ENCODE peak calls at places on chromosomes 11 and 22, in six cellular contexts. P is AG09319, E is MM.1S, R is Calu3, Y is sigmoid colon, H is cardiac muscle cell. Q is an unnamed sample.

GRCh38 chr22:22099833-22100812 is 117.5 kb upstream of the TOP3B start:
- DNase-seq in Y (no peak), H (no peak), R (no peak), E (peak; percentile 31), P (no peak), Q (no peak)

GRCh38 chr11:119722281-119722794 is 6.7 kb downstream of the NECTIN1 start:
- DNase-seq in Y (no peak), R (no peak), H (no peak), E (peak; percentile 78), P (no peak), Q (peak; percentile 62)

GRCh38 chr22:29268511-29269229 is 602 bp downstream of the EWSR1 start:
- DNase-seq in R (peak; percentile 36), H (peak; percentile 55), Y (peak; percentile 87), P (no peak), E (peak; percentile 54), Q (peak; percentile 59)

GRCh38 chr11:77124488-77124887 is 3.6 kb upstream of the MYO7A start:
- DNase-seq in P (no peak), H (no peak), Y (no peak), R (no peak), E (no peak), Q (no peak)

GRCh38 chr11:122209619-122210377 is 93.8 kb upstream of the BLID start:
- DNase-seq in R (no peak), P (peak; percentile 65), E (no peak), Y (peak; percentile 86), H (no peak), Q (no peak)

GRCh38 chr11:33622231-33622630 is 78.4 kb downstream of the C11orf91 start:
- DNase-seq in E (peak; percentile 39), H (no peak), R (no peak), P (no peak), Y (no peak), Q (no peak)

GRCh38 chr11:114059278-114059983 is at the start of gene ZBTB16:
- DNase-seq in E (no peak), R (no peak), P (no peak), H (peak; percentile 87), Y (peak; percentile 98), Q (peak; percentile 38)

GRCh38 chr11:69936750-69937149 is 117.5 kb upstream of the FGF3 start:
- DNase-seq in E (no peak), R (no peak), Y (no peak), P (no peak), H (no peak), Q (no peak)

GRCh38 chr11:68020575-68020974 is 9.9 kb upstream of the NDUFS8 start:
- DNase-seq in H (peak; percentile 42), Y (no peak), R (peak; percentile 50), P (no peak), E (no peak), Q (no peak)

GRCh38 chr22:50276143-50276542 is 6.0 kb upstream of the MAPK11 start:
- DNase-seq in P (no peak), E (peak; percentile 95), H (peak; percentile 29), Y (peak; percentile 87), R (peak; percentile 52), Q (peak; percentile 78)

GRCh38 chr11:29125621-29126020 is 891.2 kb downstream of the KCNA4 start:
- DNase-seq in E (no peak), Y (no peak), R (no peak), P (no peak), H (no peak), Q (no peak)

GRCh38 chr11:29119691-29120328 is 897.0 kb downstream of the KCNA4 start:
- DNase-seq in R (peak; percentile 3), H (no peak), P (peak; percentile 29), E (no peak), Y (no peak), Q (no peak)

GRCh38 chr11:29119116-29119515 is 897.7 kb downstream of the KCNA4 start:
- DNase-seq in H (no peak), R (no peak), E (no peak), Y (no peak), P (no peak), Q (no peak)

GRCh38 chr11:29124436-29124835 is 892.4 kb downstream of the KCNA4 start:
- DNase-seq in H (no peak), P (no peak), E (no peak), Y (no peak), R (no peak), Q (no peak)

GRCh38 chr11:29120329-29120695 is 896.5 kb downstream of the KCNA4 start:
- DNase-seq in H (no peak), Y (no peak), E (no peak), R (no peak), P (no peak), Q (no peak)
- TF ChIP-seq CTCF in H (no peak), Y (no peak), E (no peak), R (no peak), P (no peak), Q (no peak)

DNA sequence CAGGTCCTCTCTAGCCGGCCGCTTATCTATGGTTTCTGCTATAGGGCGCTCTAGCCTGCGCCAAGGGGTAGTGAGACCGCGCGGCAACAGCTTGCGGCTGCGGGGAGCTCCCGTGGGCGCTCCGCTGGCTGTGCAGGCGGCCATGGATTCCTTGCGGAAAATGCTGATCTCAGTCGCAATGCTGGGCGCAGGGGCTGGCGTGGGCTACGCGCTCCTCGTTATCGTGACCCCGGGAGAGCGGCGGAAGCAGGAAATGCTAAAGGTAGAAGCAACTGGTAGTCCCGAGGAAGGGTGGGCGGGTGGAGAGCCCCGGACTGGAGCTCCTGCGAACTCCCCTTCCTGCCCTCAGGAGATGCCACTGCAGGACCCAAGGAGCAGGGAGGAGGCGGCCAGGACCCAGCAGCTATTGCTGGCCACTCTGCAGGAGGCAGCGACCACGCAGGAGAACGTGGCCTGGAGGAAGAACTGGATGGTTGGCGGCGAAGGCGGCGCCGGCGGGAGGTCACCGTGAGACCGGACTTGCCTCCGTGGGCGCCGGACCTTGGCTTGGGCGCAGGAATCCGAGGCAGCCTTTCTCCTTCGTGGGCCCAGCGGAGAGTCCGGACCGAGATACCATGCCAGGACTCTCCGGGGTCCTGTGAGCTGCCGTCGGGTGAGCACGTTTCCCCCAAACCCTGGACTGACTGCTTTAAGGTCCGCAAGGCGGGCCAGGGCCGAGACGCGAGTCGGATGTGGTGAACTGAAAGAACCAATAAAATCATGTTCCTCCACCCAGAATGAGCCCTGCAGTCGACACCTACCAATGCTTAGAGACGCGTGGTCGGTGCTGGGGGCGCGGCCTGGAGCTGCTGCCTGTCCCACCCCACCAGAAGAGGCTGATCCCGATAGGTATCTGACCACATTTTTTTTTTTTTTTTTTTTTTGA is at the start of the genes LBHD1 and UQCC3:
- DNase-seq in H (peak; percentile 90), P (peak; percentile 53), E (peak; percentile 86), Y (peak; percentile 91), R (peak; percentile 66), Q (peak; percentile 91)
- TF ChIP-seq CTCF in H (no peak), P (no peak), E (no peak), Y (no peak), R (no peak), Q (no peak)

DNA sequence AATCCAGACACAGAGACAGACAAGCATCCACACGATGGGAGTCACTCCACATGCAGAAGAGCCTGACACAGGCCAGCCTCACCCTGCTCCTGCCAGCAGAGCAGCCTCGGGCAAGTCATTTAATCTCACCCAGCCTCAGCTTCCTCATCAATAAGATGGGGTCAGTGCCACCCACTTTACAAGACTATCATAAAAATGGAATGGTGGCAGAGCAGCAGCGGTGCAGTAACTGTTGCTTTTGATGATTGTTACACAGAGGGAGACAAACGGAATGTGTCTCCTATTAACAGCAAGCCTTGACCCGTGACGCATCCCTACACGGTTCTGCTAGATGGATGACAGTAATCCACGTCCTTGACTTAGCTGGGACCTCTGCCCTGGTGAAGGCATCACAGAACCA is 26.0 kb upstream of the ARFGAP3 start:
- DNase-seq in P (no peak), H (no peak), R (no peak), Y (no peak), E (no peak), Q (no peak)
- TF ChIP-seq CTCF in P (no peak), H (no peak), R (no peak), Y (no peak), E (no peak), Q (no peak)

GRCh38 chr11:112129656-112130055 is 34.2 kb downstream of the IL18 start:
- DNase-seq in R (no peak), H (no peak), E (no peak), P (no peak), Y (no peak), Q (no peak)

GRCh38 chr11:112134473-112134872 is 29.4 kb downstream of the IL18 start:
- DNase-seq in E (no peak), P (no peak), H (no peak), R (no peak), Y (no peak), Q (no peak)

GRCh38 chr11:112132737-112133136 is 31.2 kb downstream of the IL18 start:
- DNase-seq in H (no peak), R (no peak), Y (no peak), P (no peak), E (peak; percentile 79), Q (no peak)

GRCh38 chr11:112127056-112127455 is 36.8 kb downstream of the IL18 start:
- DNase-seq in H (no peak), Y (no peak), R (no peak), P (no peak), E (no peak), Q (no peak)

GRCh38 chr11:112128483-112129121 is 35.3 kb downstream of the IL18 start:
- DNase-seq in P (peak; percentile 2), Y (peak; percentile 68), R (peak; percentile 36), E (no peak), H (no peak), Q (no peak)
- TF ChIP-seq CTCF in P (no peak), Y (no peak), R (no peak), E (no peak), H (no peak), Q (no peak)

GRCh38 chr11:127609025-127609788 is 608.6 kb upstream of the KIRREL3 start:
- DNase-seq in P (no peak), E (no peak), H (no peak), Y (no peak), R (no peak), Q (no peak)
- TF ChIP-seq CTCF in P (no peak), E (no peak), H (no peak), Y (no peak), R (no peak), Q (no peak)

GRCh38 chr11:24779791-24780190 is 282.9 kb downstream of the LUZP2 start:
- DNase-seq in H (peak; percentile 26), P (no peak), Y (no peak), R (no peak), E (no peak), Q (no peak)
- TF ChIP-seq CTCF in H (peak; percentile 20), P (no peak), Y (no peak), R (no peak), E (no peak), Q (no peak)

Q was measured in GM13976.